ENCODE peak calls at places on chromosomes 11 and 22, in five cellular contexts. D, B, C, S and V are unnamed samples.

GRCh38 chr22:42747701-42748513 is 27.2 kb upstream of the A4GALT start:
- DNase-seq in D (no peak), B (peak), C (no peak), S (no peak), V (no peak)

GRCh38 chr11:35794850-35795249 is 132.3 kb downstream of the TRIM44 start:
- DNase-seq in D (no peak), B (peak), C (no peak), S (no peak), V (no peak)

GRCh38 chr11:83006877-83007330 is 64.8 kb downstream of the RAB30 start:
- DNase-seq in D (no peak), B (peak), C (no peak), S (no peak), V (no peak)

GRCh38 chr11:132177106-132177505 is 806.7 kb downstream of the NTM start:
- DNase-seq in D (no peak), B (peak), C (peak), S (peak), V (no peak)

GRCh38 chr11:122229611-122230386 is 113.8 kb upstream of the BLID start:
- DNase-seq in D (no peak), B (no peak), C (peak), S (peak), V (peak)

GRCh38 chr11:4881860-4882500 is at the start of gene OR51T1:
- DNase-seq in D (no peak), B (no peak), C (no peak), S (no peak), V (no peak)

GRCh38 chr22:23892626-23893445 is 1.3 kb upstream of the MIF start:
- DNase-seq in D (no peak), B (no peak), C (no peak), S (no peak), V (no peak)

GRCh38 chr11:44574620-44575287 is 9.3 kb downstream of the CD82 start:
- DNase-seq in D (no peak), B (peak), C (no peak), S (no peak), V (no peak)

GRCh38 chr11:45180888-45181594 is 34.6 kb downstream of the PRDM11 start:
- DNase-seq in D (peak), B (peak), C (peak), S (peak), V (peak)

GRCh38 chr22:20422271-20422958 is 15.2 kb downstream of the SCARF2 start:
- DNase-seq in D (no peak), B (peak), C (no peak), S (no peak), V (no peak)

GRCh38 chr11:109033627-109034340 is 368.9 kb downstream of the DDX10 start:
- DNase-seq in D (no peak), B (peak), C (no peak), S (no peak), V (no peak)

GRCh38 chr11:126607776-126608625 is 252.5 kb downstream of the ST3GAL4 start:
- DNase-seq in D (no peak), B (no peak), C (no peak), S (no peak), V (no peak)

GRCh38 chr11:130431806-130432205 is 3.4 kb upstream of the ADAMTS8 start:
- DNase-seq in D (no peak), B (peak), C (no peak), S (no peak), V (no peak)

GRCh38 chr11:67698247-67698646 is 23.8 kb upstream of the ALDH3B2 start:
- DNase-seq in D (no peak), B (no peak), C (no peak), S (no peak), V (no peak)

GRCh38 chr22:47705350-47705749 is 942.9 kb downstream of the TBC1D22A start:
- DNase-seq in D (no peak), B (no peak), C (no peak), S (no peak), V (no peak)

GRCh38 chr22:38841211-38841610 is 2.6 kb downstream of the NPTXR start:
- DNase-seq in D (no peak), B (no peak), C (no peak), S (no peak), V (no peak)

GRCh38 chr11:45663486-45664375 is 1.7 kb downstream of the CHST1 start:
- DNase-seq in D (no peak), B (peak), C (no peak), S (no peak), V (peak)

GRCh38 chr11:123409886-123410549 is 20.1 kb upstream of the GRAMD1B start:
- DNase-seq in D (no peak), B (no peak), C (no peak), S (no peak), V (no peak)

GRCh38 chr11:82356316-82356715 is 377.3 kb downstream of the FAM181B start:
- DNase-seq in D (no peak), B (no peak), C (no peak), S (no peak), V (no peak)

GRCh38 chr11:14414470-14415461 is 55.8 kb upstream of the RRAS2 start:
- DNase-seq in D (peak), B (no peak), C (no peak), S (no peak), V (no peak)

GRCh38 chr11:40819230-40819629 is 640.2 kb downstream of the LRRC4C start:
- DNase-seq in D (no peak), B (no peak), C (no peak), S (no peak), V (no peak)

GRCh38 chr22:42412744-42413220 is 19.4 kb downstream of the NFAM1 start:
- DNase-seq in D (no peak), B (no peak), C (no peak), S (no peak), V (peak)

GRCh38 chr11:113440816-113441215 is 34.4 kb downstream of the DRD2 start:
- DNase-seq in D (no peak), B (no peak), C (no peak), S (no peak), V (no peak)

GRCh38 chr11:63839508-63840355 is 822 bp downstream of the MARK2 start:
- DNase-seq in D (peak), B (no peak), C (no peak), S (peak), V (peak)

GRCh38 chr11:2039198-2039759 is 41.6 kb upstream of the H19 start:
- DNase-seq in D (no peak), B (no peak), C (no peak), S (no peak), V (no peak)

GRCh38 chr11:12543596-12544415 is 130.4 kb upstream of the TEAD1 start:
- DNase-seq in D (no peak), B (no peak), C (no peak), S (no peak), V (no peak)

GRCh38 chr11:46725338-46726205 is 6.6 kb downstream of the F2 start:
- DNase-seq in D (no peak), B (no peak), C (no peak), S (no peak), V (no peak)

GRCh38 chr11:116678887-116679286 is 93.9 kb downstream of the BUD13 start:
- DNase-seq in D (no peak), B (no peak), C (no peak), S (no peak), V (no peak)

GRCh38 chr11:1053121-1053901 is 16.8 kb upstream of the MUC6 start:
- DNase-seq in D (no peak), B (peak), C (no peak), S (no peak), V (no peak)

GRCh38 chr11:12179521-12179920 is 69.1 kb downstream of the MICAL2 start:
- DNase-seq in D (no peak), B (no peak), C (no peak), S (no peak), V (peak)

GRCh38 chr11:63937713-63938480 is 905 bp upstream of the NAA40 start:
- DNase-seq in D (no peak), B (no peak), C (no peak), S (no peak), V (peak)

GRCh38 chr11:111733009-111733408 is 33.2 kb downstream of the PPP2R1B start:
- DNase-seq in D (no peak), B (peak), C (no peak), S (no peak), V (no peak)

GRCh38 chr22:35330258-35330861 is 30.7 kb downstream of the TOM1 start:
- DNase-seq in D (peak), B (peak), C (peak), S (no peak), V (peak)